ENCODE peak calls at places on chromosome 2, in seven cellular contexts. L, R, M, W, V, J and S are unnamed samples.
A peak's percentile ranks its signal among the peaks of the same experiment; 100 is the strongest.

GRCh38 chr2:173653427-173653795 is 298.7 kb downstream of the CDCA7 start:
- DNase-seq in L (no peak), R (no peak), M (peak; percentile 46), W (no peak), V (no peak), J (no peak), S (no peak)

GRCh38 chr2:54838585-54839035 is 115.1 kb downstream of the EML6 start:
- DNase-seq in L (peak; percentile 65), R (peak; percentile 79), M (peak; percentile 62), W (peak; percentile 53), V (peak; percentile 40), J (peak; percentile 71), S (peak; percentile 66)

GRCh38 chr2:237262838-237263771 is 150.9 kb downstream of the COL6A3 start:
- DNase-seq in L (no peak), R (no peak), M (peak; percentile 91), W (no peak), V (no peak), J (no peak), S (no peak)

GRCh38 chr2:20604957-20605381 is 45.9 kb downstream of the HS1BP3 start:
- DNase-seq in L (no peak), R (peak; percentile 66), M (peak; percentile 75), W (no peak), V (peak; percentile 85), J (no peak), S (no peak)

GRCh38 chr2:17223171-17223570 is 295.1 kb downstream of the RAD51AP2 start:
- DNase-seq in L (no peak), R (no peak), M (no peak), W (no peak), V (peak; percentile 34), J (no peak), S (no peak)

GRCh38 chr2:96762529-96763253 is 2.0 kb downstream of the CNNM4 start:
- DNase-seq in L (no peak), R (no peak), M (no peak), W (no peak), V (no peak), J (no peak), S (no peak)

GRCh38 chr2:100321181-100321880 is 970 bp downstream of the LONRF2 start:
- DNase-seq in L (peak; percentile 64), R (no peak), M (peak; percentile 9), W (peak; percentile 32), V (no peak), J (peak; percentile 71), S (peak; percentile 34)

GRCh38 chr2:36539631-36540030 is 58.3 kb downstream of the FEZ2 start:
- DNase-seq in L (peak; percentile 27), R (no peak), M (no peak), W (no peak), V (no peak), J (no peak), S (no peak)

GRCh38 chr2:100137877-100138570 is 4.4 kb downstream of the AFF3 start:
- DNase-seq in L (no peak), R (no peak), M (no peak), W (no peak), V (no peak), J (no peak), S (no peak)

GRCh38 chr2:220144411-220144810 is 517.0 kb downstream of the SLC4A3 start:
- DNase-seq in L (no peak), R (no peak), M (no peak), W (no peak), V (no peak), J (no peak), S (no peak)